ENCODE peak calls at places on chromosomes 6 and 20, in four cellular contexts. S, K, E and J are unnamed samples.

GRCh38 chr6:91299544-91300491 is 712.9 kb upstream of the MAP3K7 start:
- DNase-seq in K (no peak), S (no peak), E (no peak), J (no peak)

GRCh38 chr20:9204979-9205378 is 136.1 kb downstream of the PLCB4 start:
- DNase-seq in E (no peak), K (no peak), S (no peak), J (peak; percentile 50)

GRCh38 chr6:125746731-125747588 is 2.5 kb upstream of the HEY2 start:
- DNase-seq in E (no peak), K (no peak), S (peak; percentile 49), J (peak; percentile 89)

GRCh38 chr6:56450882-56451739 is 191.6 kb downstream of the DST start:
- DNase-seq in E (no peak), S (no peak), K (no peak), J (peak; percentile 77)

GRCh38 chr6:125300992-125301434 is 754 bp downstream of the HDDC2 start:
- DNase-seq in K (no peak), S (no peak), E (no peak), J (no peak)

GRCh38 chr6:42742116-42742894 is 3.6 kb downstream of the TBCC start:
- DNase-seq in E (no peak), S (no peak), K (no peak), J (no peak)

GRCh38 chr6:167951781-167952511 is 45.5 kb upstream of the KIF25 start:
- DNase-seq in S (no peak), K (no peak), E (no peak), J (no peak)

GRCh38 chr6:79628466-79629288 is 2.5 kb upstream of the SH3BGRL2 start:
- DNase-seq in S (no peak), K (no peak), E (no peak), J (no peak)

GRCh38 chr6:25896252-25896651 is 22.2 kb upstream of the SLC17A3 start:
- DNase-seq in E (no peak), K (no peak), S (no peak), J (no peak)

GRCh38 chr20:51767867-51768758 is at the start of gene ATP9A:
- DNase-seq in E (peak; percentile 53), K (no peak), S (peak; percentile 67), J (peak; percentile 81)

GRCh38 chr6:85404497-85405174 is 45.2 kb upstream of the NT5E start:
- DNase-seq in K (no peak), S (peak; percentile 75), E (peak; percentile 75), J (peak; percentile 53)

GRCh38 chr6:140281236-140281635 is 906.8 kb upstream of the CITED2 start:
- DNase-seq in K (no peak), S (no peak), E (no peak), J (no peak)

GRCh38 chr20:51510169-51510568 is 32.4 kb downstream of the NFATC2 start:
- DNase-seq in E (no peak), S (no peak), K (no peak), J (no peak)

GRCh38 chr6:28940294-28940858 is 16.6 kb upstream of the TRIM27 start:
- DNase-seq in K (no peak), S (peak; percentile 52), E (peak; percentile 75), J (peak; percentile 75)

GRCh38 chr6:21653902-21654301 is 60.4 kb downstream of the SOX4 start:
- DNase-seq in S (no peak), K (no peak), E (no peak), J (no peak)

GRCh38 chr20:57061058-57061900 is 205.2 kb downstream of the BMP7 start:
- DNase-seq in K (no peak), E (peak; percentile 39), S (no peak), J (no peak)

GRCh38 chr6:51199272-51199671 is 380.6 kb downstream of the TFAP2B start:
- DNase-seq in S (no peak), K (no peak), E (no peak), J (no peak)

GRCh38 chr6:113122060-113122459 is 735.1 kb upstream of the MARCKS start:
- DNase-seq in E (peak; percentile 44), K (no peak), S (no peak), J (peak; percentile 5)

GRCh38 chr20:22411568-22412450 is 172.6 kb downstream of the FOXA2 start:
- DNase-seq in S (no peak), E (peak; percentile 30), K (no peak), J (peak; percentile 76)

GRCh38 chr6:43076093-43076927 is at the start of gene PTK7:
- DNase-seq in K (no peak), S (peak; percentile 57), E (peak; percentile 76), J (peak; percentile 79)

GRCh38 chr6:142907544-142907943 is 37.4 kb downstream of the HIVEP2 start:
- DNase-seq in K (no peak), E (no peak), S (no peak), J (no peak)

GRCh38 chr20:10584319-10584812 is 89.4 kb downstream of the JAG1 start:
- DNase-seq in K (no peak), S (no peak), E (no peak), J (no peak)

GRCh38 chr20:41185013-41185757 is 47.8 kb downstream of the PLCG1 start:
- DNase-seq in S (no peak), E (no peak), K (no peak), J (no peak)